ENCODE peak calls at places on chromosomes 16 and 17, in nine cellular contexts. C is K562, I is transverse colon, A is sigmoid colon, D is upper lobe of left lung, N is H1, Q is suprapubic skin, V is GM12878, T is esophagus muscularis mucosa. J is an unnamed sample.

GRCh38 chr16:72889616-72890235 is 158.2 kb downstream of the ZFHX3 start:
- DNase-seq in C (no peak), I (no peak), A (no peak), D (no peak), N (no peak), Q (no peak), V (no peak), T (no peak), J (no peak)

GRCh38 chr16:68756250-68757051 is 19.4 kb downstream of the CDH1 start:
- DNase-seq in C (no peak), I (peak), A (no peak), D (peak), N (no peak), Q (no peak), V (peak), T (no peak), J (peak)

GRCh38 chr16:60203525-60204124 is 1469.5 kb upstream of the GOT2 start:
- DNase-seq in C (no peak), I (no peak), A (no peak), D (no peak), N (no peak), Q (no peak), V (no peak), T (no peak), J (no peak)

GRCh38 chr17:75093543-75094158 is 5.9 kb downstream of the SLC16A5 start:
- DNase-seq in C (no peak), I (no peak), A (no peak), D (peak), N (no peak), Q (no peak), V (no peak), T (no peak), J (peak)

GRCh38 chr17:81556863-81557262 is 4.7 kb upstream of the FAAP100 start:
- DNase-seq in C (no peak), I (peak), A (no peak), D (no peak), N (no peak), Q (no peak), V (no peak), T (no peak), J (no peak)

GRCh38 chr17:75769536-75769935 is 4.5 kb upstream of the GALK1 start:
- DNase-seq in C (no peak), I (no peak), A (peak), D (no peak), N (no peak), Q (no peak), V (no peak), T (no peak), J (peak)

GRCh38 chr16:50103764-50104163 is 38.0 kb downstream of the HEATR3 start:
- DNase-seq in C (no peak), I (no peak), A (no peak), D (no peak), N (no peak), Q (no peak), V (no peak), T (no peak), J (no peak)

GRCh38 chr16:57084996-57085395 is 7.4 kb upstream of the CPNE2 start:
- DNase-seq in C (no peak), I (no peak), A (no peak), D (no peak), N (no peak), Q (no peak), V (no peak), T (no peak), J (no peak)

GRCh38 chr16:58196898-58197313 is 1.0 kb downstream of the CSNK2A2 start:
- DNase-seq in C (no peak), I (no peak), A (no peak), D (no peak), N (no peak), Q (no peak), V (no peak), T (no peak), J (no peak)

GRCh38 chr16:74455213-74455612 is 33.9 kb upstream of the CLEC18B start:
- DNase-seq in C (no peak), I (no peak), A (no peak), D (no peak), N (no peak), Q (no peak), V (no peak), T (no peak), J (no peak)

GRCh38 chr17:12918132-12918531 is 99.7 kb downstream of the ELAC2 start:
- DNase-seq in C (no peak), I (no peak), A (no peak), D (no peak), N (no peak), Q (no peak), V (no peak), T (no peak), J (no peak)

GRCh38 chr17:17713839-17714238 is 32.6 kb downstream of the RAI1 start:
- DNase-seq in C (no peak), I (no peak), A (peak), D (peak), N (no peak), Q (no peak), V (no peak), T (no peak), J (peak)

GRCh38 chr16:89347807-89348206 is 130.3 kb downstream of the ZNF778 start:
- DNase-seq in C (no peak), I (no peak), A (no peak), D (no peak), N (no peak), Q (no peak), V (no peak), T (no peak), J (no peak)

GRCh38 chr17:35289222-35289621 is 46.4 kb downstream of the SLFN5 start:
- DNase-seq in C (no peak), I (no peak), A (no peak), D (no peak), N (no peak), Q (no peak), V (no peak), T (no peak), J (no peak)

GRCh38 chr16:3431779-3432219 is 11.5 kb downstream of the ZNF597 start:
- DNase-seq in C (peak), I (peak), A (peak), D (no peak), N (no peak), Q (peak), V (no peak), T (no peak), J (peak)

GRCh38 chr17:18258356-18259038 is at the start of gene FLII:
- DNase-seq in C (peak), I (peak), A (peak), D (peak), N (peak), Q (no peak), V (no peak), T (no peak), J (peak)

GRCh38 chr17:52383493-52384100 is 225.1 kb upstream of the CA10 start:
- DNase-seq in C (peak), I (peak), A (no peak), D (peak), N (peak), Q (no peak), V (no peak), T (no peak), J (peak)

GRCh38 chr17:6054372-6054771 is 15.8 kb upstream of the WSCD1 start:
- DNase-seq in C (no peak), I (no peak), A (no peak), D (no peak), N (no peak), Q (no peak), V (no peak), T (no peak), J (no peak)

GRCh38 chr17:38844261-38844757 is 9.2 kb downstream of the RPL23 start:
- DNase-seq in C (no peak), I (peak), A (no peak), D (no peak), N (no peak), Q (no peak), V (no peak), T (no peak), J (peak)

GRCh38 chr16:61382435-61382834 is 653.8 kb downstream of the CDH8 start:
- DNase-seq in C (no peak), I (no peak), A (no peak), D (no peak), N (no peak), Q (no peak), V (no peak), T (no peak), J (no peak)

GRCh38 chr17:16820161-16820877 is 130.3 kb downstream of the CCDC144A start:
- DNase-seq in C (no peak), I (peak), A (no peak), D (no peak), N (no peak), Q (no peak), V (no peak), T (no peak), J (no peak)

GRCh38 chr17:44557653-44558285 is 485 bp downstream of the FZD2 start:
- DNase-seq in C (no peak), I (peak), A (peak), D (peak), N (peak), Q (peak), V (no peak), T (no peak), J (peak)

GRCh38 chr17:27323538-27324212 is 29.8 kb downstream of the WSB1 start:
- DNase-seq in C (peak), I (peak), A (peak), D (peak), N (peak), Q (peak), V (no peak), T (peak), J (peak)

GRCh38 chr17:31900877-31901276 is 631 bp downstream of the UTP6 start:
- DNase-seq in C (peak), I (no peak), A (no peak), D (no peak), N (no peak), Q (no peak), V (no peak), T (no peak), J (no peak)

GRCh38 chr16:77327717-77328116 is 107.1 kb downstream of the ADAMTS18 start:
- DNase-seq in C (no peak), I (no peak), A (no peak), D (no peak), N (no peak), Q (no peak), V (no peak), T (no peak), J (no peak)

GRCh38 chr17:80558046-80558445 is 13.4 kb downstream of the RPTOR start:
- DNase-seq in C (no peak), I (no peak), A (no peak), D (no peak), N (no peak), Q (no peak), V (no peak), T (no peak), J (no peak)

GRCh38 chr17:32267690-32268205 is 2.1 kb downstream of the RHBDL3 start:
- DNase-seq in C (no peak), I (no peak), A (no peak), D (no peak), N (peak), Q (no peak), V (no peak), T (no peak), J (no peak)

GRCh38 chr17:65553009-65553645 is 8.3 kb downstream of the AXIN2 start:
- DNase-seq in C (no peak), I (no peak), A (no peak), D (no peak), N (no peak), Q (no peak), V (no peak), T (no peak), J (no peak)

GRCh38 chr17:49217651-49218413 is 7.3 kb downstream of the ABI3 start:
- DNase-seq in C (no peak), I (peak), A (peak), D (peak), N (no peak), Q (no peak), V (peak), T (no peak), J (peak)

GRCh38 chr16:47887496-47887895 is 268.3 kb downstream of the ABCC12 start:
- DNase-seq in C (no peak), I (no peak), A (no peak), D (no peak), N (no peak), Q (no peak), V (no peak), T (no peak), J (no peak)

GRCh38 chr17:15454328-15454727 is 13.1 kb downstream of the CDRT4 start:
- DNase-seq in C (no peak), I (no peak), A (peak), D (no peak), N (no peak), Q (no peak), V (no peak), T (no peak), J (no peak)

GRCh38 chr17:15457723-15458094 is 9.7 kb downstream of the CDRT4 start:
- DNase-seq in C (no peak), I (no peak), A (peak), D (no peak), N (no peak), Q (peak), V (no peak), T (no peak), J (no peak)

GRCh38 chr17:15456486-15456885 is 10.9 kb downstream of the CDRT4 start:
- DNase-seq in C (no peak), I (no peak), A (peak), D (no peak), N (no peak), Q (peak), V (no peak), T (no peak), J (no peak)

GRCh38 chr17:15453782-15454181 is 13.6 kb downstream of the CDRT4 start:
- DNase-seq in C (no peak), I (no peak), A (no peak), D (no peak), N (no peak), Q (no peak), V (no peak), T (no peak), J (no peak)

GRCh38 chr17:15456972-15457722 is 10.3 kb downstream of the CDRT4 start:
- DNase-seq in C (no peak), I (peak), A (peak), D (no peak), N (no peak), Q (peak), V (no peak), T (no peak), J (no peak)
- TF ChIP-seq EP300 in C (no peak), I (no peak), A (no peak), D (no peak), N (no peak), Q (no peak), V (no peak), T (no peak), J (no peak)

GRCh38 chr16:1528921-1529537 is 4.4 kb upstream of the TMEM204 start:
- DNase-seq in C (no peak), I (no peak), A (no peak), D (no peak), N (no peak), Q (no peak), V (no peak), T (no peak), J (no peak)

GRCh38 chr16:1530883-1531637 is 2.4 kb upstream of the TMEM204 start:
- DNase-seq in C (no peak), I (peak), A (peak), D (peak), N (no peak), Q (peak), V (no peak), T (no peak), J (no peak)

GRCh38 chr16:1531638-1531910 is 1.9 kb upstream of the TMEM204 start:
- DNase-seq in C (no peak), I (no peak), A (no peak), D (no peak), N (no peak), Q (no peak), V (no peak), T (no peak), J (no peak)

GRCh38 chr16:1532081-1532760 is 1.2 kb upstream of the TMEM204 start:
- DNase-seq in C (no peak), I (peak), A (peak), D (peak), N (no peak), Q (no peak), V (no peak), T (no peak), J (peak)

DNA sequence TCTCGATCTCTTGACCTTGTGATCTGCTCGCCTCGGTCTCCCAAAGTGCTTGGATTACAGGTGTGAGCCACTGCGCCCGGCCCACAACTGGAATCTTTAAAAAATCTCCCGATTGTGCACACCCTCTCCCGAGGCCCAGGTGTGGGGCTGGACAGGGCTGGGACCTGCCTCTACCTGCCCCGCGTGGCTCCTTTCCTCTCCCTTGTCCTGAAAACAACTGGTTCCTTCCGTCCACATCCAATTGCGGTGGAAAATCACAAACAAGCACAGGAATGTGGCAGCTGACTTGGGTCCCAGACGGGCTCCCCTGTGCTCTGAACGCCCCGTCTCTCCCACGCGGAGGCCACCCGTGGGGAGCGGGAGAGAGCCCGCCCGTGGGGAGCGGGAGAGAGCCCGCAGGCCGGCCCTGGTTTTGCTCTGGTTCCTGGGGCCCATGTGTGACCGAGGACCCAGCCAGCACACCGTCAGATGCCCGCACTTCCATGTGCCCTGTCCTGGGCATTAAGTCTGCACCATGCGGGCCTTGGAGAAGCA is 3.0 kb upstream of the TMEM204 start:
- DNase-seq in C (no peak), I (no peak), A (no peak), D (no peak), N (no peak), Q (no peak), V (no peak), T (no peak), J (no peak)
- H3K27ac ChIP-seq in C (no peak), I (peak), A (peak), D (peak), N (no peak), Q (peak), V (no peak), T (peak), J (peak)

GRCh38 chr16:84212631-84213030 is 21.7 kb downstream of the ADAD2 start:
- DNase-seq in C (no peak), I (no peak), A (no peak), D (no peak), N (no peak), Q (no peak), V (no peak), T (no peak), J (no peak)

GRCh38 chr16:84212154-84212553 is 21.2 kb downstream of the ADAD2 start:
- DNase-seq in C (no peak), I (no peak), A (no peak), D (no peak), N (no peak), Q (no peak), V (no peak), T (no peak), J (no peak)

GRCh38 chr16:84207869-84208268 is 16.9 kb downstream of the ADAD2 start:
- DNase-seq in C (no peak), I (no peak), A (no peak), D (no peak), N (no peak), Q (no peak), V (no peak), T (no peak), J (no peak)

GRCh38 chr16:84207266-84207665 is 16.3 kb downstream of the ADAD2 start:
- DNase-seq in C (no peak), I (no peak), A (no peak), D (no peak), N (no peak), Q (no peak), V (no peak), T (no peak), J (no peak)

GRCh38 chr16:84209989-84210388 is 19.0 kb downstream of the ADAD2 start:
- DNase-seq in C (no peak), I (no peak), A (no peak), D (no peak), N (no peak), Q (no peak), V (no peak), T (no peak), J (no peak)
- TF ChIP-seq POLR2AphosphoS5 in C (no peak), I (no peak), A (no peak), D (no peak), N (no peak), Q (no peak), V (no peak), T (no peak), J (no peak)

DNA sequence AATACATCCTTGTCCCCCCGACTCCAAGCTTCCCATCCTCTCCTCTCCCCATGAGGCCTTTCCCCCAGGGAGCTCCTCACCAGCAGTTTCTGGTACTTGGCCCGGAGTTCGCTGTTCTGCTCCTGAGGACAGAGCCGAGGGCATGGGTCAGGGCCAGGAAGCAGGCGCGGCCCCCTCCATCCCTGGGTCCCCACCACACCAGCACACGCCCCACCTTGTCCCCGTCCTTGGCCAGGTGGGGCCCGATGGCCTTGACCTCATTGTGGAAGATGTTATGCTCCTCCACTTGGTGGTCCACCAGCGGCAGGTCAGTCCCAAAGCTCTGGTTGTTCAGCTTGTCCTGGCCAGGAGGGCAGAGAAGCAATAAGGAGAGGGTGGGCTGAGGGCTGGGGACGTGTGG is 36.2 kb downstream of the PPL start:
- DNase-seq in C (no peak), I (no peak), A (no peak), D (no peak), N (no peak), Q (no peak), V (no peak), T (no peak), J (no peak)
- TF ChIP-seq EP300 in C (no peak), I (no peak), A (no peak), D (no peak), N (no peak), Q (no peak), V (no peak), T (no peak), J (no peak)

GRCh38 chr17:57554826-57555635 is 190.1 kb downstream of the CCDC182 start:
- DNase-seq in C (no peak), I (no peak), A (no peak), D (no peak), N (no peak), Q (no peak), V (no peak), T (no peak), J (no peak)

GRCh38 chr17:57555636-57556175 is 189.4 kb downstream of the CCDC182 start:
- DNase-seq in C (no peak), I (no peak), A (no peak), D (no peak), N (no peak), Q (no peak), V (no peak), T (no peak), J (no peak)

GRCh38 chr17:57557793-57558681 is 187.1 kb downstream of the CCDC182 start:
- DNase-seq in C (no peak), I (no peak), A (no peak), D (no peak), N (no peak), Q (no peak), V (no peak), T (no peak), J (no peak)

GRCh38 chr17:57559226-57559625 is 185.9 kb downstream of the CCDC182 start:
- DNase-seq in C (no peak), I (no peak), A (no peak), D (no peak), N (no peak), Q (no peak), V (no peak), T (no peak), J (no peak)

GRCh38 chr17:57557363-57557762 is 187.7 kb downstream of the CCDC182 start:
- DNase-seq in C (no peak), I (no peak), A (no peak), D (no peak), N (no peak), Q (no peak), V (no peak), T (no peak), J (no peak)
- H3K27ac ChIP-seq in C (no peak), I (no peak), A (no peak), D (no peak), N (no peak), Q (no peak), V (peak), T (no peak), J (no peak)